ENCODE peak calls at places on chromosomes 7 and 10, in eight cellular contexts. F is AG04450; L is lung microvascular endothelial cell; M is HFF-Myc; R is cardiac muscle cell; D is SW480; Z is CD8-positive, alpha-beta memory T cell; A is brain pericyte. W is an unnamed sample.
A peak's percentile ranks its signal among the peaks of the same experiment; 100 is the strongest.

GRCh38 chr10:97762816-97763215 is 9.0 kb downstream of the SFRP5 start:
- DNase-seq in L (no peak), Z (no peak), M (no peak), R (peak; percentile 69), F (no peak), D (peak; percentile 49), A (no peak), W (no peak)

GRCh38 chr7:13551503-13551902 is 438.0 kb downstream of the ETV1 start:
- DNase-seq in D (peak; percentile 45), R (no peak), M (no peak), F (no peak), A (no peak), L (no peak), Z (no peak), W (no peak)

GRCh38 chr7:153017197-153017596 is 257.6 kb downstream of the ACTR3B start:
- DNase-seq in D (no peak), M (no peak), A (no peak), F (no peak), L (no peak), Z (no peak), R (no peak), W (no peak)

GRCh38 chr10:5043716-5044115 is 40.1 kb upstream of the AKR1C2 start:
- DNase-seq in L (no peak), Z (no peak), F (no peak), M (no peak), D (no peak), R (peak; percentile 69), A (no peak), W (no peak)

GRCh38 chr10:127135844-127136577 is 60.4 kb downstream of the INSYN2A start:
- DNase-seq in M (no peak), R (no peak), A (no peak), L (no peak), Z (no peak), D (no peak), F (no peak), W (no peak)

GRCh38 chr10:11782793-11783557 is 40.2 kb upstream of the PROSER2 start:
- DNase-seq in F (peak; percentile 32), R (peak; percentile 71), D (peak; percentile 73), M (peak; percentile 25), A (no peak), L (peak; percentile 62), Z (no peak), W (peak; percentile 69)

GRCh38 chr10:79282388-79282787 is 64.9 kb upstream of the PPIF start:
- DNase-seq in R (no peak), F (no peak), Z (no peak), L (no peak), D (no peak), M (no peak), A (no peak), W (no peak)

GRCh38 chr10:29068302-29068701 is 220.6 kb upstream of the LYZL1 start:
- DNase-seq in A (no peak), D (no peak), M (no peak), L (no peak), F (no peak), Z (no peak), R (no peak), W (no peak)

GRCh38 chr10:133010095-133010837 is 67.9 kb upstream of the CFAP46 start:
- DNase-seq in Z (no peak), M (no peak), R (no peak), L (peak; percentile 6), A (no peak), D (no peak), F (no peak), W (no peak)

GRCh38 chr7:6588566-6588965 is 1.3 kb upstream of the INTS15 start:
- DNase-seq in L (no peak), Z (no peak), M (no peak), A (no peak), R (no peak), F (no peak), D (no peak), W (no peak)

GRCh38 chr7:159091480-159092475 is 52.9 kb downstream of the VIPR2 start:
- DNase-seq in L (no peak), R (no peak), M (no peak), D (no peak), A (no peak), F (no peak), Z (no peak), W (no peak)

W was measured in K562.